ENCODE peak calls at places on chromosomes 5 and 9, in eight cellular contexts. T, X, N, E, F, B, P and L are unnamed samples.

GRCh38 chr9:96071245-96072124 is 196.0 kb downstream of the ERCC6L2 start:
- DNase-seq in T (peak), X (no peak), N (no peak), E (peak), F (peak), B (no peak), P (peak), L (no peak)

GRCh38 chr9:73155389-73155788 is 3.7 kb downstream of the ANXA1 start:
- DNase-seq in T (peak), X (no peak), N (no peak), E (no peak), F (no peak), B (no peak), P (no peak), L (no peak)

GRCh38 chr9:33813712-33814641 is 3.0 kb upstream of the UBE2R2 start:
- DNase-seq in T (peak), X (peak), N (no peak), E (peak), F (peak), B (peak), P (peak), L (peak)

GRCh38 chr5:141715340-141715905 is 33.4 kb upstream of the ARAP3 start:
- DNase-seq in T (no peak), X (no peak), N (no peak), E (no peak), F (no peak), B (peak), P (no peak), L (no peak)

GRCh38 chr5:34865131-34865530 is 26.2 kb downstream of the TTC23L start:
- DNase-seq in T (no peak), X (no peak), N (no peak), E (no peak), F (no peak), B (no peak), P (no peak), L (no peak)

GRCh38 chr9:111962021-111962420 is 65.4 kb downstream of the UGCG start:
- DNase-seq in T (no peak), X (no peak), N (no peak), E (no peak), F (no peak), B (no peak), P (peak), L (no peak)

GRCh38 chr9:134802201-134802795 is 78.3 kb upstream of the FCN2 start:
- DNase-seq in T (no peak), X (no peak), N (no peak), E (no peak), F (no peak), B (no peak), P (no peak), L (no peak)

GRCh38 chr9:88998911-88999310 is 7.6 kb downstream of the S1PR3 start:
- DNase-seq in T (no peak), X (no peak), N (peak), E (no peak), F (no peak), B (no peak), P (peak), L (no peak)

GRCh38 chr5:121273818-121274433 is 577.8 kb upstream of the FTMT start:
- DNase-seq in T (peak), X (peak), N (no peak), E (peak), F (peak), B (no peak), P (peak), L (no peak)

GRCh38 chr9:18569941-18570630 is 96.1 kb downstream of the ADAMTSL1 start:
- DNase-seq in T (no peak), X (no peak), N (no peak), E (no peak), F (peak), B (no peak), P (no peak), L (no peak)

GRCh38 chr5:127934791-127935256 is 148.7 kb upstream of the SLC12A2 start:
- DNase-seq in T (no peak), X (no peak), N (no peak), E (peak), F (peak), B (no peak), P (peak), L (no peak)

GRCh38 chr9:81823672-81824554 is 104.3 kb upstream of the SPATA31D4 start:
- DNase-seq in T (no peak), X (no peak), N (no peak), E (no peak), F (no peak), B (peak), P (no peak), L (no peak)

GRCh38 chr9:34562136-34562745 is 27.3 kb downstream of the CNTFR start:
- DNase-seq in T (peak), X (no peak), N (no peak), E (no peak), F (no peak), B (no peak), P (no peak), L (no peak)

GRCh38 chr5:123700624-123701023 is 188.6 kb downstream of the CSNK1G3 start:
- DNase-seq in T (no peak), X (peak), N (no peak), E (no peak), F (peak), B (no peak), P (peak), L (no peak)

GRCh38 chr5:7705261-7705660 is 145.7 kb downstream of the CFAP90 start:
- DNase-seq in T (no peak), X (no peak), N (no peak), E (no peak), F (no peak), B (no peak), P (no peak), L (no peak)

GRCh38 chr9:31137151-31137849 is 1247.1 kb upstream of the ACO1 start:
- DNase-seq in T (no peak), X (no peak), N (no peak), E (no peak), F (peak), B (no peak), P (peak), L (no peak)

GRCh38 chr5:102483736-102484135 is 15.1 kb downstream of the SLCO6A1 start:
- DNase-seq in T (no peak), X (no peak), N (no peak), E (no peak), F (peak), B (no peak), P (peak), L (no peak)

GRCh38 chr5:83721878-83722779 is 1.5 kb upstream of the HAPLN1 start:
- DNase-seq in T (peak), X (peak), N (peak), E (peak), F (peak), B (peak), P (peak), L (no peak)

GRCh38 chr5:81233080-81233634 is at the start of gene CKMT2:
- DNase-seq in T (no peak), X (no peak), N (peak), E (no peak), F (no peak), B (peak), P (peak), L (no peak)

GRCh38 chr5:113029614-113030013 is 53.0 kb downstream of the DCP2 start:
- DNase-seq in T (no peak), X (no peak), N (no peak), E (no peak), F (no peak), B (no peak), P (peak), L (no peak)

GRCh38 chr9:132546148-132547051 is 36.0 kb upstream of the BARHL1 start:
- DNase-seq in T (peak), X (no peak), N (no peak), E (no peak), F (peak), B (peak), P (peak), L (no peak)

GRCh38 chr5:172005708-172006377 is 595 bp downstream of the FBXW11 start:
- DNase-seq in T (peak), X (no peak), N (no peak), E (no peak), F (peak), B (peak), P (peak), L (no peak)

GRCh38 chr5:146079695-146080361 is 25.5 kb downstream of the PLAC8L1 start:
- DNase-seq in T (peak), X (peak), N (no peak), E (no peak), F (peak), B (no peak), P (peak), L (no peak)

GRCh38 chr9:893843-894420 is 52.4 kb downstream of the DMRT1 start:
- DNase-seq in T (peak), X (peak), N (no peak), E (peak), F (peak), B (peak), P (peak), L (peak)

GRCh38 chr9:136538599-136539426 is 7.0 kb downstream of the NOTCH1 start:
- DNase-seq in T (peak), X (no peak), N (no peak), E (no peak), F (no peak), B (no peak), P (no peak), L (peak)

GRCh38 chr9:94553029-94553938 is 1.6 kb upstream of the PCAT7 start:
- DNase-seq in T (no peak), X (no peak), N (no peak), E (no peak), F (no peak), B (no peak), P (no peak), L (no peak)

GRCh38 chr9:35660966-35661413 is 2.9 kb downstream of the CCDC107 start:
- DNase-seq in T (peak), X (no peak), N (no peak), E (no peak), F (peak), B (no peak), P (no peak), L (no peak)

GRCh38 chr9:83706703-83707517 is 848 bp downstream of the UBQLN1 start:
- DNase-seq in T (peak), X (no peak), N (peak), E (no peak), F (peak), B (peak), P (peak), L (peak)

GRCh38 chr9:30198463-30199309 is 2185.8 kb upstream of the ACO1 start:
- DNase-seq in T (no peak), X (no peak), N (no peak), E (no peak), F (no peak), B (no peak), P (no peak), L (no peak)

GRCh38 chr9:122016789-122017188 is 76.3 kb downstream of the TTLL11 start:
- DNase-seq in T (peak), X (no peak), N (no peak), E (no peak), F (peak), B (no peak), P (no peak), L (no peak)

GRCh38 chr5:163978897-163979296 is 473.5 kb downstream of the MAT2B start:
- DNase-seq in T (no peak), X (no peak), N (no peak), E (peak), F (no peak), B (no peak), P (no peak), L (no peak)

GRCh38 chr9:129863059-129863690 is 27.9 kb downstream of the USP20 start:
- DNase-seq in T (peak), X (no peak), N (no peak), E (no peak), F (peak), B (no peak), P (peak), L (no peak)

GRCh38 chr5:128254789-128255188 is 171.2 kb downstream of the SLC12A2 start:
- DNase-seq in T (no peak), X (no peak), N (no peak), E (no peak), F (no peak), B (no peak), P (peak), L (no peak)

GRCh38 chr9:89345476-89345875 is 27.2 kb downstream of the SECISBP2 start:
- DNase-seq in T (no peak), X (no peak), N (no peak), E (no peak), F (no peak), B (no peak), P (no peak), L (no peak)